ENCODE peak calls at places on chromosomes 7 and 10, in five cellular contexts. N, M, K, O and G are unnamed samples.

GRCh38 chr10:30227481-30227880 is 121.6 kb downstream of the MTPAP start:
- DNase-seq in M (peak; percentile 28), K (no peak), N (no peak), O (no peak), G (no peak)

GRCh38 chr10:38163617-38164016 is 69.5 kb downstream of the ZNF37A start:
- DNase-seq in K (no peak), O (no peak), M (no peak), N (no peak), G (no peak)

GRCh38 chr10:31515819-31516402 is 196.9 kb downstream of the ZEB1 start:
- DNase-seq in M (no peak), K (no peak), O (no peak), N (no peak), G (no peak)

GRCh38 chr10:102401735-102402511 is 6.4 kb downstream of the NFKB2 start:
- DNase-seq in M (no peak), N (no peak), K (no peak), O (peak; percentile 70), G (peak; percentile 94)

GRCh38 chr7:130939285-130940095 is 205.5 kb upstream of the KLF14 start:
- DNase-seq in K (no peak), O (no peak), N (no peak), M (no peak), G (no peak)

GRCh38 chr7:88361357-88361756 is 54.7 kb upstream of the STEAP4 start:
- DNase-seq in K (no peak), O (no peak), M (no peak), N (no peak), G (no peak)

GRCh38 chr10:90125966-90126600 is 424.7 kb downstream of the KIF20B start:
- DNase-seq in K (no peak), O (no peak), N (no peak), M (no peak), G (no peak)

GRCh38 chr10:79139124-79139835 is 70.5 kb downstream of the ZMIZ1 start:
- DNase-seq in K (no peak), M (peak; percentile 82), N (peak; percentile 47), O (no peak), G (no peak)

GRCh38 chr10:109174526-109174925 is 748.8 kb downstream of the XPNPEP1 start:
- DNase-seq in K (no peak), M (no peak), O (no peak), N (no peak), G (no peak)

GRCh38 chr7:11327633-11328032 is 354.0 kb downstream of the PHF14 start:
- DNase-seq in N (no peak), O (no peak), M (no peak), K (no peak), G (no peak)

GRCh38 chr7:5356751-5357119 is 66.9 kb downstream of the TNRC18 start:
- DNase-seq in M (no peak), O (no peak), K (no peak), N (no peak), G (no peak)

GRCh38 chr10:21497177-21497807 is 28.2 kb downstream of the SKIDA1 start:
- DNase-seq in O (peak; percentile 96), K (peak; percentile 82), N (peak; percentile 73), M (peak; percentile 91), G (peak; percentile 92)

GRCh38 chr7:13489386-13489785 is 500.1 kb downstream of the ETV1 start:
- DNase-seq in N (no peak), O (no peak), M (no peak), K (no peak), G (no peak)

GRCh38 chr7:26686448-26686981 is 177.9 kb downstream of the SKAP2 start:
- DNase-seq in K (peak; percentile 21), O (peak; percentile 54), N (no peak), M (no peak), G (no peak)

GRCh38 chr7:26944959-26945358 is 80.6 kb upstream of the SKAP2 start:
- DNase-seq in O (no peak), M (no peak), N (no peak), K (no peak), G (no peak)

GRCh38 chr7:5396999-5397656 is 26.5 kb downstream of the TNRC18 start:
- DNase-seq in K (peak; percentile 86), N (peak; percentile 51), M (peak; percentile 66), O (peak; percentile 96), G (peak; percentile 99)

GRCh38 chr7:45084901-45085618 is 3.7 kb downstream of the NACAD start:
- DNase-seq in N (no peak), M (no peak), K (no peak), O (no peak), G (no peak)

GRCh38 chr7:139450851-139451250 is 32.6 kb downstream of the KLRG2 start:
- DNase-seq in K (no peak), N (no peak), O (no peak), M (no peak), G (no peak)

GRCh38 chr7:73892003-73892975 is 31.3 kb downstream of the TMEM270 start:
- DNase-seq in K (no peak), N (no peak), M (no peak), O (no peak), G (no peak)

GRCh38 chr7:73895626-73896025 is 34.7 kb downstream of the TMEM270 start:
- DNase-seq in K (no peak), N (no peak), O (no peak), M (no peak), G (no peak)

GRCh38 chr7:73896454-73896853 is 35.5 kb downstream of the TMEM270 start:
- DNase-seq in O (no peak), M (no peak), N (no peak), K (no peak), G (peak; percentile 46)

GRCh38 chr7:73893342-73894101 is 32.6 kb downstream of the TMEM270 start:
- DNase-seq in O (no peak), K (no peak), M (no peak), N (no peak), G (no peak)

GRCh38 chr7:73894851-73895441 is 34.0 kb downstream of the TMEM270 start:
- DNase-seq in K (no peak), N (peak; percentile 53), O (peak; percentile 67), M (peak; percentile 71), G (peak; percentile 61)
- TF ChIP-seq CTCF in K (no peak), N (no peak), O (no peak), M (no peak), G (no peak)

DNA sequence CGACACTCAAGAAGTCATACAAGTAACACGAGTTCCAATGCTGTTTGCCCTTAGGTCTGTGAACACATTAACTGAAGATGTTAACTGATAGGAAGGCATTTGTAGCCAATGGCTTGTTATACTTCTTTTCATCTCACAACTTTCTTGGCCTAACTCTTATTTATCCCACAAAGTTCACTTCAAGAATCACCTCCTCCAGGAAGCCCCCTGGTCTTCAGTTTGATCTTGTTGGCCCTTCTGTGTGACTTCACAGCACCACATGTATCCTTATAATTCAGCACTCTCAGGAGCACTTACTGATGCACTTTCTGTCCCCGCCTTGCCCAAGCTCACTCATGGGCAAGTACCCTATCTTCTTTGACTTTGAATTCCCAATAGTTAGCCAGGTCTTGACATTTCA is 159.6 kb downstream of the RAPGEF5 start:
- DNase-seq in N (no peak), O (no peak), K (no peak), M (no peak), G (no peak)
- H3K27ac ChIP-seq in N (no peak overlapping the region), O (no peak overlapping the region), K (no peak overlapping the region), M (no peak overlapping the region), G (no peak overlapping the region)

GRCh38 chr7:6718124-6718523 is 11.4 kb upstream of the ZNF12 start:
- DNase-seq in N (no peak), K (no peak), M (no peak), O (no peak), G (no peak)
- TF ChIP-seq CTCF in N (no peak), K (no peak), M (no peak), O (no peak), G (no peak)

GRCh38 chr10:125014984-125015944 is 73.3 kb downstream of the ZRANB1 start:
- DNase-seq in K (no peak), M (peak; percentile 69), N (no peak), O (no peak), G (no peak)
- H3K27ac ChIP-seq in K (no peak overlapping the region), M (peak overlapping the region; percentile 78), N (peak overlapping the region; percentile 90), O (no peak overlapping the region), G (peak overlapping the region; percentile 47)

GRCh38 chr7:100119701-100120517 is 475 bp downstream of the CNPY4 start:
- DNase-seq in K (no peak), N (peak; percentile 45), O (peak; percentile 68), M (peak; percentile 69), G (peak; percentile 68)
- TF ChIP-seq CTCF in K (no peak), N (no peak), O (no peak), M (no peak), G (no peak)

DNA sequence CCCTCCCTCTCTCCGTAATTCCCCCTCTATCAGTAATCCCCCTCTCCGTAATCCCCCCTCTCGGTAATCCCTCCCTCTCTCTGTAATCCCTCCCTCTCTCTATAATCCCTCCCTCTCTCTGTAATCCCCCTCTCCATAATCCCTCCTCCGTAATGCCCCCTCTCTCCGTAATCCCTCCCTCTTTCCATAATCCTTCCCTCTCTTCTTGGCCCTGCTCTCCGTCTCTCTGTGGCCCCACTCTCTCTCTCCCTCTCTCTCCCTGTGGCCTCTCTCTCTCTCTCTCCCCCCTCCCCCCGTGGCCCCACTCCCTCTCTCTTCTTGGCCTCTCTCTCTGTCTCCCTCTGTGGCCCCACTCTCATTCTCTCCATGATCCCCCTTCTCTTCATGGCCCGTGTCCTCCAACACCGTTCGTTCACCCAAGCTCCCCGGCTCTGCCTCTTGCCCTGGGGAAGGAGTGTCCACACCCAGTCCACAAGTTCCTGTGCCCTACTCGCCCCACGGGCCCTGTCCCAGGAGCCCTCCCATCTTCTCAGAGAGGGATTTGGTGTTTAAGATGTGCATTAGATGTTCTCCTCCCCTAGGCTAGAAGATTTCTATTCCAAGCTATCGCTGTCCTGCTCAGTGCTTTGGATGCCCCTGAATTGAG is 19.8 kb downstream of the SHH start:
- DNase-seq in K (no peak), M (no peak), O (no peak), N (no peak), G (no peak)
- H3K27ac ChIP-seq in K (no peak overlapping the region), M (no peak overlapping the region), O (no peak overlapping the region), N (no peak overlapping the region), G (no peak overlapping the region)

DNA sequence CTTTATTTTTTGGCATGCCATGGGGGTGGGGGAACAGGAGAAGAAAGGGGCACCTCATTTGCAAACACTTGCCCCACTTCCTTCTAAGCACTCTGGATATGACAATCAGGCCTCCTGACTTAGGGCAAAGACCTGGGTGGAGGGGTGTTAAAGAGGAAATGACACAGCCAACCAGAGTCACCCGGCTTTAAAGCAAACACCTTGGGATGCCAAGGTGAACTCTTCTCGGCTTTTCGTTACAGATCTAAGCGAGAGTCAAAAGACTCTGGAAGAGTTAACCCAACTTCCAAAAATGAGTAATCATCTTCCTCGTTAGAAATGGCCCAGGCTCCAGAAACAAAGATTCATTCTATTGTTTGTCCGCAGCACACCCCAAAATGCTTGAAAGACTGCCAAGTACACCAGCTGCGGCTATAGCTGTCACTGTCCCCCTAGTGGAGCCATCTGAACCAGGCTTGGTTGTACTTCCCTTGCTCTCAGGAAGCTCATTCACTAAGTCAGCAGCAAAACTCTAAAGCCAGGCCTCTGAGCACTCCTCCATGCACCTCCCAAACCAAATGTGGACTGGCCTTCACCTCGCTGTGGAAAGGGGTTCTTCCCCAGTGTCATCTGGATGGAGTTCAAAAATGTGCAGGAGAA is 24.8 kb downstream of the FAM53B start:
- DNase-seq in K (no peak), M (peak; percentile 85), N (no peak), O (peak; percentile 26), G (peak; percentile 88)
- TF ChIP-seq CTCF in K (peak; percentile 53), M (peak; percentile 73), N (peak; percentile 52), O (no peak), G (peak; percentile 49)